ENCODE peak calls at places on chromosomes 13 and 19, in eight cellular contexts. R is A549, T is endothelial cell, S is cardiac muscle cell, E is AG04450, I is psoas muscle, X is fibroblast of lung, N is NB4. L is an unnamed sample.

GRCh38 chr19:46287585-46287984 is 9.3 kb upstream of the HIF3A start:
- DNase-seq in R (peak; percentile 52), T (no peak), S (peak; percentile 36), E (no peak), I (no peak), X (peak; percentile 22), N (peak; percentile 61), L (no peak)

GRCh38 chr13:77113496-77113895 is 86.5 kb upstream of the FBXL3 start:
- DNase-seq in R (no peak), T (no peak), S (no peak), E (no peak), I (no peak), X (no peak), N (no peak), L (no peak)

GRCh38 chr13:86567119-86567518 is 767.9 kb upstream of the SLITRK6 start:
- DNase-seq in R (no peak), T (no peak), S (no peak), E (no peak), I (no peak), X (no peak), N (no peak), L (no peak)

GRCh38 chr19:7705387-7706187 is 3.7 kb upstream of the FCER2 start:
- DNase-seq in R (no peak), T (no peak), S (no peak), E (no peak), I (no peak), X (no peak), N (peak; percentile 43), L (peak; percentile 76)

GRCh38 chr19:3275583-3276340 is 51.3 kb downstream of the CELF5 start:
- DNase-seq in R (peak; percentile 94), T (peak; percentile 84), S (peak; percentile 81), E (peak; percentile 11), I (peak; percentile 48), X (peak; percentile 72), N (peak; percentile 66), L (peak; percentile 98)

GRCh38 chr19:46850228-46851203 is at the start of gene AP2S1:
- DNase-seq in R (peak; percentile 99), T (peak; percentile 92), S (peak; percentile 100), E (peak; percentile 96), I (peak; percentile 95), X (peak; percentile 99), N (peak; percentile 100), L (peak; percentile 96)

GRCh38 chr19:41456342-41456918 is 13.5 kb downstream of the ERICH4 start:
- DNase-seq in R (no peak), T (no peak), S (peak; percentile 75), E (peak; percentile 1), I (no peak), X (peak; percentile 20), N (no peak), L (no peak)

GRCh38 chr19:41734585-41734984 is 20.7 kb upstream of the CEACAM6 start:
- DNase-seq in R (no peak), T (no peak), S (no peak), E (no peak), I (no peak), X (no peak), N (no peak), L (no peak)

GRCh38 chr13:38391341-38391740 is 41.7 kb downstream of the UFM1 start:
- DNase-seq in R (no peak), T (no peak), S (no peak), E (no peak), I (no peak), X (no peak), N (no peak), L (no peak)

GRCh38 chr13:30841161-30841560 is 64.9 kb upstream of the MEDAG start:
- DNase-seq in R (no peak), T (no peak), S (no peak), E (no peak), I (no peak), X (peak; percentile 49), N (no peak), L (no peak)

DNA sequence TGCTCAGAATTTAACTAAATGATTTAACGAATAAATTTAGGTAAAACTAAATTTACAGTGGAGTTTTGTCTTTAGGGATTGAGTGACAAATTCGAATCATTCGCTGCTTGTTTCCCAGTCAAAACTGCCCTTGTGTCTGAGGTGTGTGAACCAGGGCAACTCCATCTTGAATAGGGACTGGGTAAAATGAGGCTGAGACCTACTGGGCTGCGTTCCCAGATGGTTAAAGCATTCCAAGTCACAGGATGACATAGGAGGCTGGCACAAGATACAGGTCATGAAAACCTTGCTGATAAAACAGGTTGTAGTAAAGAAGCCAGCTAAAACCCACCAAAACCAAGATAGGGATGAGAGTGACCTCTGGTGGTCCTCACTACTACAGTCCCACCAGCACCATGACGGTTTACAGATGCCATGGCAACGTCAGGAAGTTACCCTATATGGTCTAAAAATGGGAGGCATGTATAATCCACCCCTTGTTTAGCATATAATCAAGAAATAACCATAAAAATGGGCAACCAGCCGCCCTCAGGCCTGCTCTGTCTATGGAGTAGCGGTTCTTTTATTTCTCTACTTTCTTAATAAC is 10.2 kb upstream of the ANKRD10 start:
- DNase-seq in R (no peak), T (peak; percentile 30), S (peak; percentile 22), E (no peak), I (no peak), X (no peak), N (peak; percentile 48), L (no peak)
- TF ChIP-seq CTCF in R (peak; percentile 10), T (peak; percentile 31), S (peak; percentile 20), E (peak; percentile 11), I (peak; percentile 32), X (peak; percentile 26), N (peak; percentile 28), L (peak; percentile 5)

GRCh38 chr19:35727956-35728706 is 10.3 kb downstream of the KMT2B start:
- DNase-seq in R (no peak), T (no peak), S (no peak), E (no peak), I (no peak), X (no peak), N (no peak), L (no peak)
- TF ChIP-seq CTCF in R (no peak), T (no peak), S (no peak), E (no peak), I (no peak), X (no peak), N (no peak), L (no peak)

GRCh38 chr19:4506449-4507149 is 11.7 kb downstream of the PLIN4 start:
- DNase-seq in R (no peak), T (no peak), S (peak; percentile 47), E (peak; percentile 8), I (no peak), X (peak; percentile 44), N (peak; percentile 73), L (no peak)
- TF ChIP-seq CTCF in R (no peak), T (no peak), S (no peak), E (no peak), I (no peak), X (no peak), N (no peak), L (no peak)

GRCh38 chr19:2084993-2085720 is 11.0 kb downstream of the MOB3A start:
- DNase-seq in R (no peak), T (peak; percentile 69), S (peak; percentile 60), E (no peak), I (peak; percentile 65), X (no peak), N (peak; percentile 96), L (peak; percentile 88)

GRCh38 chr19:2087621-2088100 is 8.5 kb downstream of the MOB3A start:
- DNase-seq in R (no peak), T (no peak), S (no peak), E (no peak), I (no peak), X (no peak), N (peak; percentile 72), L (peak; percentile 58)

GRCh38 chr19:2089727-2090053 is 6.4 kb downstream of the MOB3A start:
- DNase-seq in R (no peak), T (no peak), S (no peak), E (no peak), I (no peak), X (no peak), N (no peak), L (no peak)

GRCh38 chr19:2083174-2083854 is 12.8 kb downstream of the MOB3A start:
- DNase-seq in R (no peak), T (no peak), S (no peak), E (no peak), I (no peak), X (no peak), N (peak; percentile 37), L (peak; percentile 63)

DNA sequence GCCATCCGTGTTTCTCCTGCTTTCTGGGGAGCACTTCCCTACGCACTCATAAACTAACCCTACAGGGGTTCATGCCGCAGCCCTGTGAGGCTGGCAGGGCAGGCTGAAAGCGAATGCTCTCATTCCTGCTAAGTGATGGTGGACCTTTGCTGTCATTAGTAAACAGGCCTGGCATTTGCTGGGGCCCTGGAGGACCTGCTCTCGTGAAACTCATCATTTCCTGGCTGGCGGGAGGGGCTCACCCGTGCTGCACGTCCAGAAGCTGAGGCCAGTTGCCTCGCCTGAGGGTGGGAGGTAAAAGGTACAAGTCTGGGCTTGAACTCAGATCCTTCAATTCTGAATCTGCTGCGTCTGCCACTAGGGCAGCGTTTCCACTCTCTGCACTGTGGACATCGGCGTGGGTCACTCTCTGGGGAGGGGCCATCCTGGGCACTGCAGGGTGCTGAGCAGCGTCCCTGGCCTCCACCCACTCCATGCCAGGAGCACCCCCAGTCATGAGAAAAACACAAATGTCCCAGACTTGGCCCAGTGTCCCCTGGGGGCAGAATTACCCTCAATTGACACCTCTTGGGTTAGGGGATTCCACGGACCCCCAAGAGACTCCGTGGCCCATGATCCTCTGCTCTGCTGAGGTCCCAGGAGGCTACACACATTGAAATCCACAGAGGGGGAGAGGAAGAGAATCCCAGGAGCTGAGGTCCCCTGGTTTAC is 7.0 kb downstream of the MOB3A start:
- DNase-seq in R (no peak), T (no peak), S (no peak), E (no peak), I (no peak), X (no peak), N (peak; percentile 62), L (peak; percentile 64)
- TF ChIP-seq CTCF in R (no peak), T (no peak), S (no peak), E (no peak), I (no peak), X (no peak), N (no peak), L (no peak)

GRCh38 chr13:51767100-51767499 is 36.9 kb downstream of the DHRS12 start:
- DNase-seq in R (peak; percentile 15), T (peak; percentile 31), S (no peak), E (no peak), I (no peak), X (no peak), N (peak; percentile 46), L (no peak)

GRCh38 chr13:51768976-51769375 is 35.0 kb downstream of the DHRS12 start:
- DNase-seq in R (no peak), T (no peak), S (no peak), E (no peak), I (no peak), X (no peak), N (no peak), L (no peak)

GRCh38 chr13:51769455-51770127 is 34.4 kb downstream of the DHRS12 start:
- DNase-seq in R (no peak), T (no peak), S (peak; percentile 48), E (no peak), I (peak; percentile 69), X (no peak), N (no peak), L (no peak)

GRCh38 chr13:51770160-51770559 is 33.8 kb downstream of the DHRS12 start:
- DNase-seq in R (no peak), T (no peak), S (no peak), E (no peak), I (no peak), X (no peak), N (no peak), L (no peak)

GRCh38 chr13:51768378-51768921 is 35.5 kb downstream of the DHRS12 start:
- DNase-seq in R (no peak), T (no peak), S (no peak), E (no peak), I (no peak), X (no peak), N (no peak), L (no peak)
- TF ChIP-seq CTCF in R (no peak), T (peak; percentile 28), S (peak; percentile 21), E (no peak), I (no peak), X (no peak), N (peak; percentile 19), L (no peak)

L was measured in GM10248.